ENCODE peak calls at places on chromosomes 13 and 19, in eight cellular contexts. L is HTR-8/SVneo; H is activated CD4-positive, alpha-beta T cell treated with anti-CD3 and anti-CD28 coated beads, Interleukin-2, amount 50 U/mL, for 48 hours; P is kidney tubule cell; W is substantia nigra; C is prostate gland; F is PC-3; J is neural progenitor cell. D is an unnamed sample.
A peak's percentile ranks its signal among the peaks of the same experiment; 100 is the strongest.

GRCh38 chr13:30429721-30430694 is 7.7 kb downstream of the UBE2L5 start:
- DNase-seq in J (no peak), C (no peak), F (peak; percentile 77), H (no peak), W (no peak), L (peak; percentile 62), P (peak; percentile 92), D (no peak)

GRCh38 chr13:80299046-80299445 is 41.9 kb downstream of the SPRY2 start:
- DNase-seq in H (no peak), C (no peak), J (no peak), W (no peak), P (no peak), L (no peak), F (no peak), D (no peak)

GRCh38 chr19:38245826-38246498 is 10.2 kb downstream of the PPP1R14A start:
- DNase-seq in L (no peak), P (no peak), W (no peak), H (no peak), J (no peak), C (no peak), F (no peak), D (no peak)

GRCh38 chr19:15393963-15394362 is 14.4 kb upstream of the AKAP8 start:
- DNase-seq in L (no peak), C (no peak), P (no peak), H (no peak), J (no peak), F (no peak), W (no peak), D (no peak)

GRCh38 chr19:44746946-44747738 is 1.4 kb upstream of the BCL3 start:
- DNase-seq in P (peak; percentile 94), J (peak; percentile 82), F (peak; percentile 91), L (peak; percentile 80), W (peak; percentile 37), C (peak; percentile 96), H (peak; percentile 94), D (no peak)

GRCh38 chr19:48739835-48740704 is at the start of gene RASIP1:
- DNase-seq in P (no peak), L (no peak), J (peak; percentile 11), C (no peak), W (no peak), F (no peak), H (no peak), D (no peak)

GRCh38 chr19:42532881-42533280 is 4.6 kb upstream of the CEACAM1 start:
- DNase-seq in F (no peak), J (no peak), H (no peak), C (no peak), W (no peak), L (no peak), P (no peak), D (no peak)

GRCh38 chr19:53554804-53555203 is 16.9 kb downstream of the ZNF331 start:
- DNase-seq in C (no peak), F (no peak), H (no peak), W (no peak), J (no peak), P (no peak), L (no peak), D (no peak)

GRCh38 chr13:48437381-48437780 is 24.5 kb upstream of the LPAR6 start:
- DNase-seq in F (no peak), P (peak; percentile 73), W (peak; percentile 25), L (no peak), J (no peak), H (no peak), C (no peak), D (no peak)

GRCh38 chr13:76795701-76796695 is 90.2 kb downstream of the KCTD12 start:
- DNase-seq in W (no peak), P (no peak), F (peak; percentile 55), L (no peak), J (no peak), C (no peak), H (no peak), D (no peak)

GRCh38 chr19:38736413-38737280 is 7.6 kb downstream of the CAPN12 start:
- DNase-seq in J (peak; percentile 84), F (peak; percentile 65), C (peak; percentile 49), L (peak; percentile 66), H (peak; percentile 74), W (no peak), P (peak; percentile 60), D (no peak)

GRCh38 chr19:13981988-13982501 is 24.1 kb downstream of the RFX1 start:
- DNase-seq in J (no peak), H (no peak), F (no peak), P (no peak), C (no peak), L (no peak), W (no peak), D (no peak)

GRCh38 chr13:40235160-40235796 is 431.2 kb downstream of the FOXO1 start:
- DNase-seq in L (no peak), C (no peak), W (no peak), F (peak; percentile 68), J (no peak), H (no peak), P (no peak), D (no peak)

GRCh38 chr13:98963917-98964316 is 13.9 kb downstream of the DOCK9 start:
- DNase-seq in L (no peak), F (no peak), W (no peak), H (no peak), J (no peak), P (no peak), C (peak; percentile 34), D (no peak)

GRCh38 chr19:2240881-2241760 is 4.5 kb downstream of the SF3A2 start:
- DNase-seq in C (no peak), L (no peak), W (no peak), H (no peak), P (no peak), F (no peak), J (no peak), D (no peak)

GRCh38 chr19:40592170-40592569 is 9.0 kb upstream of the LTBP4 start:
- DNase-seq in C (no peak), H (no peak), P (peak; percentile 74), F (peak; percentile 64), L (no peak), W (no peak), J (peak; percentile 44), D (no peak)

GRCh38 chr13:95676100-95676774 is 702 bp upstream of the DNAJC3 start:
- DNase-seq in W (peak; percentile 36), L (no peak), P (peak; percentile 62), J (no peak), C (peak; percentile 24), H (peak; percentile 19), F (peak; percentile 37), D (no peak)

GRCh38 chr13:43195551-43195950 is 172.2 kb downstream of the DNAJC15 start:
- DNase-seq in L (no peak), P (no peak), F (peak; percentile 12), W (no peak), J (no peak), C (no peak), H (no peak), D (no peak)

GRCh38 chr13:38898481-38898880 is 92.2 kb downstream of the STOML3 start:
- DNase-seq in P (no peak), H (no peak), L (no peak), J (no peak), F (no peak), W (no peak), C (no peak), D (no peak)

GRCh38 chr13:61414686-61415664 is 674 bp downstream of the PCDH20 start:
- DNase-seq in C (peak; percentile 48), H (no peak), L (no peak), P (peak; percentile 91), F (peak; percentile 73), J (peak; percentile 91), W (peak; percentile 21), D (no peak)

GRCh38 chr13:87999791-88000190 is 328.6 kb downstream of the SLITRK5 start:
- DNase-seq in H (no peak), L (no peak), C (no peak), W (no peak), J (no peak), F (no peak), P (peak; percentile 57), D (no peak)

GRCh38 chr19:16160943-16161560 is 12.3 kb downstream of the CIB3 start:
- DNase-seq in H (peak; percentile 63), F (peak; percentile 98), C (no peak), W (no peak), J (no peak), P (peak; percentile 81), L (peak; percentile 70), D (no peak)

GRCh38 chr19:7356899-7357627 is 8.3 kb downstream of the ARHGEF18 start:
- DNase-seq in J (no peak), P (no peak), H (no peak), W (no peak), F (no peak), C (no peak), L (no peak), D (no peak)

GRCh38 chr19:55603581-55604292 is 1.7 kb upstream of the ZNF865 start:
- DNase-seq in H (no peak), W (no peak), F (no peak), P (no peak), L (no peak), C (no peak), J (no peak), D (no peak)

GRCh38 chr13:73224708-73225107 is 165.9 kb downstream of the KLF5 start:
- DNase-seq in J (no peak), F (peak; percentile 19), L (no peak), C (no peak), P (no peak), W (no peak), H (no peak), D (no peak)

GRCh38 chr19:8571006-8571411 is 6.2 kb downstream of the MYO1F start:
- DNase-seq in J (no peak), C (no peak), P (peak; percentile 19), F (peak; percentile 87), W (peak; percentile 15), L (peak; percentile 51), H (peak; percentile 47), D (no peak)

GRCh38 chr19:8641908-8642547 is 11.6 kb downstream of the NFILZ start:
- DNase-seq in H (no peak), P (peak; percentile 43), C (no peak), J (peak; percentile 51), L (peak; percentile 69), F (peak; percentile 70), W (no peak), D (no peak)

GRCh38 chr13:98039261-98039660 is 85.8 kb downstream of the IPO5 start:
- DNase-seq in F (no peak), P (no peak), W (no peak), L (no peak), H (no peak), J (no peak), C (no peak), D (no peak)

GRCh38 chr13:79417741-79418140 is 11.7 kb upstream of the RBM26 start:
- DNase-seq in H (no peak), P (peak; percentile 57), J (no peak), W (no peak), F (no peak), L (no peak), C (no peak), D (no peak)

GRCh38 chr19:1455336-1456120 is 5.6 kb downstream of the APC2 start:
- DNase-seq in P (peak; percentile 72), F (peak; percentile 85), H (peak; percentile 69), W (no peak), J (peak; percentile 70), C (no peak), L (no peak), D (no peak)

GRCh38 chr19:4297901-4298771 is 4.1 kb downstream of the TMIGD2 start:
- DNase-seq in W (no peak), L (no peak), F (no peak), H (no peak), C (no peak), P (no peak), J (peak; percentile 19), D (no peak)

GRCh38 chr19:18906605-18907519 is 10.9 kb upstream of the CERS1 start:
- DNase-seq in F (no peak), J (no peak), L (no peak), H (no peak), P (no peak), C (no peak), W (peak; percentile 85), D (no peak)

GRCh38 chr19:23070353-23070781 is 46.5 kb upstream of the ZNF730 start:
- DNase-seq in L (no peak), F (no peak), P (peak; percentile 6), C (no peak), J (no peak), H (peak; percentile 14), W (no peak), D (no peak)

D was measured in cerebellar nuclear complex.